ENCODE peak calls at places on chromosomes 16 and 17, in ten cellular contexts. X is cardiac muscle cell; M is colonic mucosa; J is upper lobe of right lung; G is small intestine; E is CD4-positive, alpha-beta memory T cell; W is thoracic aorta; Y is heart right ventricle; S is IMR-90; R is stomach. K is an unnamed sample.

GRCh38 chr16:66203476-66203875 is 163.0 kb upstream of the CDH5 start:
- DNase-seq in S (no peak), W (no peak), G (no peak), M (no peak), Y (no peak), X (no peak), J (no peak), E (no peak), R (no peak), K (no peak)

GRCh38 chr16:1723450-1724147 is 17.6 kb downstream of the MAPK8IP3 start:
- DNase-seq in J (no peak), Y (no peak), E (peak; percentile 48), X (peak; percentile 47), R (peak; percentile 47), S (peak; percentile 32), M (peak; percentile 69), G (peak; percentile 51), W (no peak), K (peak; percentile 73)

GRCh38 chr17:28397687-28398279 is 8.2 kb downstream of the SLC46A1 start:
- DNase-seq in M (no peak), G (no peak), S (no peak), R (no peak), W (no peak), E (no peak), J (no peak), X (no peak), Y (no peak), K (no peak)

GRCh38 chr17:55334285-55334684 is 69.5 kb downstream of the HLF start:
- DNase-seq in S (no peak), J (no peak), R (no peak), M (no peak), Y (no peak), W (no peak), E (no peak), G (no peak), X (no peak), K (peak; percentile 53)

GRCh38 chr16:49674990-49675389 is 180.9 kb downstream of the ZNF423 start:
- DNase-seq in G (no peak), Y (no peak), E (no peak), M (no peak), X (no peak), S (no peak), W (no peak), R (no peak), J (no peak), K (no peak)

GRCh38 chr16:57738844-57739243 is 3.3 kb downstream of the KATNB1 start:
- DNase-seq in G (no peak), W (no peak), J (no peak), R (no peak), Y (no peak), S (no peak), X (no peak), E (no peak), M (no peak), K (no peak)

GRCh38 chr17:75289832-75290337 is 652 bp upstream of the SLC25A19 start:
- DNase-seq in S (peak; percentile 60), W (no peak), M (peak; percentile 64), Y (peak; percentile 39), G (peak; percentile 76), R (peak; percentile 67), E (peak; percentile 79), J (peak; percentile 82), X (peak; percentile 7), K (no peak)

GRCh38 chr16:49575352-49576172 is 202.0 kb downstream of the C16orf78 start:
- DNase-seq in Y (no peak), J (no peak), M (peak; percentile 39), S (no peak), E (no peak), G (peak; percentile 46), X (peak; percentile 37), W (no peak), R (peak; percentile 35), K (no peak)

GRCh38 chr17:80080081-80080480 is 21.3 kb upstream of the GAA start:
- DNase-seq in W (no peak), R (no peak), S (peak; percentile 24), E (no peak), J (no peak), Y (no peak), M (no peak), G (no peak), X (no peak), K (no peak)

GRCh38 chr17:8250101-8250500 is 1.0 kb downstream of the PFAS start:
- DNase-seq in M (no peak), R (no peak), X (no peak), J (no peak), S (no peak), Y (no peak), G (no peak), W (no peak), E (no peak), K (no peak)

GRCh38 chr17:40019140-40019991 is 4.1 kb downstream of the CSF3 start:
- DNase-seq in G (no peak), J (no peak), E (no peak), M (no peak), R (no peak), Y (peak; percentile 30), X (no peak), S (peak; percentile 86), W (no peak), K (no peak)

GRCh38 chr17:15446036-15446435 is 21.4 kb downstream of the CDRT4 start:
- DNase-seq in S (no peak), E (no peak), J (no peak), M (no peak), Y (no peak), R (no peak), W (no peak), G (no peak), X (no peak), K (no peak)

GRCh38 chr17:27544350-27545131 is 86.4 kb upstream of the LGALS9 start:
- DNase-seq in G (no peak), R (no peak), E (peak; percentile 27), M (no peak), J (no peak), W (no peak), Y (no peak), S (peak; percentile 63), X (no peak), K (no peak)

GRCh38 chr17:6815775-6816174 is 15.8 kb downstream of the TEKT1 start:
- DNase-seq in M (no peak), E (no peak), G (no peak), X (no peak), W (no peak), R (no peak), Y (no peak), J (no peak), S (no peak), K (no peak)

GRCh38 chr17:20896153-20896649 is 146.6 kb downstream of the USP22 start:
- DNase-seq in W (no peak), X (no peak), J (no peak), G (no peak), Y (peak; percentile 49), M (peak; percentile 19), S (peak; percentile 1), R (peak; percentile 38), E (no peak), K (no peak)

GRCh38 chr16:56988161-56988947 is 1.0 kb upstream of the NLRC5 start:
- DNase-seq in X (no peak), E (no peak), G (no peak), W (no peak), S (peak; percentile 37), Y (no peak), R (no peak), J (peak; percentile 59), M (no peak), K (no peak)

GRCh38 chr16:47143329-47143676 is 442 bp downstream of the NETO2 start:
- DNase-seq in J (peak; percentile 76), M (peak; percentile 55), R (peak; percentile 64), S (peak; percentile 63), X (peak; percentile 83), W (no peak), Y (peak; percentile 59), G (peak; percentile 58), E (peak; percentile 74), K (peak; percentile 62)

GRCh38 chr16:2091722-2092620 is 43.7 kb downstream of the PKD1 start:
- DNase-seq in G (peak; percentile 88), X (no peak), J (no peak), M (peak; percentile 90), Y (no peak), E (no peak), W (no peak), S (no peak), R (peak; percentile 55), K (no peak)

GRCh38 chr17:76584427-76585047 is 1.1 kb downstream of the ST6GALNAC2 start:
- DNase-seq in R (no peak), J (peak; percentile 65), E (no peak), W (no peak), M (no peak), S (no peak), X (no peak), G (no peak), Y (no peak), K (no peak)
- H3K4me1 ChIP-seq in R (peaks cover 28% of the 10 kb centered on the region), J (peaks cover 6% of the 10 kb centered on the region), E (peaks cover 16% of the 10 kb centered on the region), W (peaks cover 12% of the 10 kb centered on the region), M (no peaks in the 10 kb centered on the region), S (peaks cover 2% of the 10 kb centered on the region), X (no peaks in the 10 kb centered on the region), G (no peaks in the 10 kb centered on the region), Y (peaks cover 3% of the 10 kb centered on the region), K (peaks cover 14% of the 10 kb centered on the region)

GRCh38 chr16:28058839-28059589 is 4.5 kb downstream of the GSG1L start:
- DNase-seq in X (no peak), W (no peak), M (no peak), J (no peak), E (no peak), Y (no peak), R (no peak), S (no peak), G (no peak), K (no peak)
- H3K4me1 ChIP-seq in X (no peaks in the 10 kb centered on the region), W (no peaks in the 10 kb centered on the region), M (no peaks in the 10 kb centered on the region), J (no peaks in the 10 kb centered on the region), E (no peaks in the 10 kb centered on the region), Y (no peaks in the 10 kb centered on the region), R (peaks cover 14% of the 10 kb centered on the region), S (no peaks in the 10 kb centered on the region), G (no peaks in the 10 kb centered on the region), K (peaks cover 6% of the 10 kb centered on the region)

DNA sequence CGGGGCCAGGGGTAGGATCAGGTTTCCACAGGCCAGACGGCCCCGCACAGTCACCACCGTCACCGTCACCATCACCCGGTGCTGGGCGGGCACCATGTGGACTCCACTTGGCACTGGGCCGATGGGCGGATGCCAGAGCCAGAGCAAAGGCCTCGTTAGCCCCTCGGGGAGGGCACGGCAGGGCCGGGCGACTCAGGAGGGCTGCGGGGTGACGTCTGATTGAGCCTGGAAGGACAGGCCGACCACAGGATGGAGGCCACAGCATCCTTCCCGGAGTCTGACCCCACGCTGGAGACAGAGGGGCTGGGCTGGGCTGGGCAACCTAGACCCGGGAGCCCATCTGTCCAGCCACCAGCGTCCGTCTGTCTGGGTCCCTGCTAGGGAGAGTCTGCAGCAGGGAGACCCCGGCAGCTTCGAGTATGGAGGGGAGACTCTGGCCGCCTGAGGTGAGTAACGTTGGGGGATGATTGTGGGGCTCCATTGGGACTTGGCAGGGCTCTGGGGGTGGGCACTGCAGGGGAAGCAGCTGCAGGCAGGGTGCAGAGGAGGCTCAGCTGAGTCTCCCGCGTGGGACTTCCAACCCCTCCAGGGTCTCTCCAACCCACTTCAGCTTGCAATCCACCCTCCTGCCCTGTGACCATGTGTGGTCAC is 22.4 kb downstream of the SLC25A10 start:
- DNase-seq in G (peak; percentile 88), S (no peak), E (no peak), M (peak; percentile 91), R (peak; percentile 73), J (peak; percentile 64), X (no peak), Y (no peak), W (no peak), K (no peak)
- H3K4me1 ChIP-seq in G (peaks cover 3% of the 10 kb centered on the region), S (peaks cover 5% of the 10 kb centered on the region), E (no peaks in the 10 kb centered on the region), M (peaks cover 23% of the 10 kb centered on the region), R (peaks cover 34% of the 10 kb centered on the region), J (no peaks in the 10 kb centered on the region), X (no peaks in the 10 kb centered on the region), Y (peaks cover 8% of the 10 kb centered on the region), W (no peaks in the 10 kb centered on the region), K (peaks cover 17% of the 10 kb centered on the region)

GRCh38 chr16:89366561-89367537 is 123.5 kb downstream of the ANKRD11 start:
- DNase-seq in M (no peak), Y (no peak), J (peak; percentile 45), G (no peak), X (no peak), R (no peak), W (no peak), E (no peak), S (no peak), K (no peak)
- H3K4me1 ChIP-seq in M (peaks cover 20% of the 10 kb centered on the region), Y (peaks cover 55% of the 10 kb centered on the region), J (peaks cover 62% of the 10 kb centered on the region), G (peaks cover 11% of the 10 kb centered on the region), X (peaks cover 22% of the 10 kb centered on the region), R (peaks cover 81% of the 10 kb centered on the region), W (peaks cover 31% of the 10 kb centered on the region), E (peaks cover 85% of the 10 kb centered on the region), S (peaks cover 36% of the 10 kb centered on the region), K (peaks cover 29% of the 10 kb centered on the region)

K was measured in SJSA1.